ENCODE peak calls at places on chromosome 22, in seven cellular contexts. One of them, this sample, is unnamed.

GRCh38 chr22:46213052-46213451 is 37.0 kb downstream of the CDPF1 start:
- DNase-seq in fibroblast of lung: no peak
- DNase-seq in naive thymus-derived CD4-positive, alpha-beta T cell: no peak
- DNase-seq in esophagus muscularis mucosa: no peak
- DNase-seq in tibial artery: no peak
- DNase-seq in effector memory CD4-positive, alpha-beta T cell: no peak
- DNase-seq in adrenal gland: no peak
- DNase-seq in this sample: no peak

GRCh38 chr22:45916515-45916914 is 60.4 kb downstream of the WNT7B start:
- DNase-seq in naive thymus-derived CD4-positive, alpha-beta T cell: no peak
- DNase-seq in tibial artery: no peak
- DNase-seq in fibroblast of lung: no peak
- DNase-seq in esophagus muscularis mucosa: no peak
- DNase-seq in effector memory CD4-positive, alpha-beta T cell: no peak
- DNase-seq in adrenal gland: no peak
- DNase-seq in this sample: no peak

GRCh38 chr22:37079668-37080171 is 28.2 kb downstream of the KCTD17 start:
- DNase-seq in fibroblast of lung: peak; percentile 9
- DNase-seq in esophagus muscularis mucosa: no peak
- DNase-seq in naive thymus-derived CD4-positive, alpha-beta T cell: peak; percentile 95
- DNase-seq in effector memory CD4-positive, alpha-beta T cell: peak; percentile 77
- DNase-seq in adrenal gland: peak; percentile 23
- DNase-seq in tibial artery: no peak
- DNase-seq in this sample: no peak

GRCh38 chr22:35072939-35073338 is 7.0 kb downstream of the ISX start:
- DNase-seq in adrenal gland: no peak
- DNase-seq in fibroblast of lung: no peak
- DNase-seq in naive thymus-derived CD4-positive, alpha-beta T cell: no peak
- DNase-seq in esophagus muscularis mucosa: no peak
- DNase-seq in tibial artery: no peak
- DNase-seq in effector memory CD4-positive, alpha-beta T cell: no peak
- DNase-seq in this sample: no peak

GRCh38 chr22:21070690-21071615 is 25.2 kb downstream of the LRRC74B start:
- DNase-seq in fibroblast of lung: no peak
- DNase-seq in tibial artery: peak; percentile 53
- DNase-seq in naive thymus-derived CD4-positive, alpha-beta T cell: no peak
- DNase-seq in esophagus muscularis mucosa: no peak
- DNase-seq in effector memory CD4-positive, alpha-beta T cell: no peak
- DNase-seq in adrenal gland: no peak
- DNase-seq in this sample: no peak

GRCh38 chr22:45690008-45690407 is 18.4 kb downstream of the ATXN10 start:
- DNase-seq in fibroblast of lung: no peak
- DNase-seq in naive thymus-derived CD4-positive, alpha-beta T cell: no peak
- DNase-seq in effector memory CD4-positive, alpha-beta T cell: no peak
- DNase-seq in adrenal gland: no peak
- DNase-seq in esophagus muscularis mucosa: no peak
- DNase-seq in tibial artery: no peak
- DNase-seq in this sample: no peak

GRCh38 chr22:24129980-24130379 is 51.3 kb upstream of the SUSD2 start:
- DNase-seq in tibial artery: no peak
- DNase-seq in fibroblast of lung: no peak
- DNase-seq in effector memory CD4-positive, alpha-beta T cell: no peak
- DNase-seq in adrenal gland: no peak
- DNase-seq in esophagus muscularis mucosa: no peak
- DNase-seq in naive thymus-derived CD4-positive, alpha-beta T cell: no peak
- DNase-seq in this sample: no peak

GRCh38 chr22:24046024-24046423 is 34.9 kb downstream of the CABIN1 start:
- DNase-seq in tibial artery: no peak
- DNase-seq in fibroblast of lung: peak; percentile 11
- DNase-seq in adrenal gland: no peak
- DNase-seq in naive thymus-derived CD4-positive, alpha-beta T cell: no peak
- DNase-seq in effector memory CD4-positive, alpha-beta T cell: no peak
- DNase-seq in esophagus muscularis mucosa: no peak
- DNase-seq in this sample: no peak

GRCh38 chr22:49878206-49878605 is 24.6 kb downstream of the ZBED4 start:
- DNase-seq in esophagus muscularis mucosa: no peak
- DNase-seq in fibroblast of lung: no peak
- DNase-seq in tibial artery: no peak
- DNase-seq in effector memory CD4-positive, alpha-beta T cell: no peak
- DNase-seq in adrenal gland: no peak
- DNase-seq in naive thymus-derived CD4-positive, alpha-beta T cell: no peak
- DNase-seq in this sample: no peak

GRCh38 chr22:21947040-21948014 is 5.3 kb downstream of the PPM1F start:
- DNase-seq in naive thymus-derived CD4-positive, alpha-beta T cell: no peak
- DNase-seq in adrenal gland: no peak
- DNase-seq in effector memory CD4-positive, alpha-beta T cell: no peak
- DNase-seq in esophagus muscularis mucosa: no peak
- DNase-seq in tibial artery: no peak
- DNase-seq in fibroblast of lung: peak; percentile 61
- DNase-seq in this sample: no peak

GRCh38 chr22:50585781-50586180 is 3.1 kb upstream of the CHKB start:
- DNase-seq in fibroblast of lung: no peak
- DNase-seq in naive thymus-derived CD4-positive, alpha-beta T cell: no peak
- DNase-seq in effector memory CD4-positive, alpha-beta T cell: no peak
- DNase-seq in adrenal gland: no peak
- DNase-seq in esophagus muscularis mucosa: no peak
- DNase-seq in tibial artery: no peak
- DNase-seq in this sample: no peak

GRCh38 chr22:45804986-45805325 is 133.3 kb downstream of the ATXN10 start:
- DNase-seq in adrenal gland: no peak
- DNase-seq in esophagus muscularis mucosa: no peak
- DNase-seq in effector memory CD4-positive, alpha-beta T cell: no peak
- DNase-seq in tibial artery: no peak
- DNase-seq in fibroblast of lung: peak; percentile 97
- DNase-seq in naive thymus-derived CD4-positive, alpha-beta T cell: no peak
- DNase-seq in this sample: peak; percentile 59

GRCh38 chr22:44396021-44396726 is 83.4 kb upstream of the SHISAL1 start:
- DNase-seq in fibroblast of lung: no peak
- DNase-seq in effector memory CD4-positive, alpha-beta T cell: no peak
- DNase-seq in adrenal gland: no peak
- DNase-seq in naive thymus-derived CD4-positive, alpha-beta T cell: no peak
- DNase-seq in tibial artery: peak; percentile 34
- DNase-seq in esophagus muscularis mucosa: no peak
- DNase-seq in this sample: no peak

GRCh38 chr22:49483946-49484345 is 343.7 kb downstream of the BRD1 start:
- DNase-seq in adrenal gland: no peak
- DNase-seq in tibial artery: no peak
- DNase-seq in naive thymus-derived CD4-positive, alpha-beta T cell: no peak
- DNase-seq in fibroblast of lung: no peak
- DNase-seq in esophagus muscularis mucosa: no peak
- DNase-seq in effector memory CD4-positive, alpha-beta T cell: no peak
- DNase-seq in this sample: no peak

GRCh38 chr22:20909543-20910303 is 7.5 kb upstream of the CRKL start:
- DNase-seq in esophagus muscularis mucosa: no peak
- DNase-seq in naive thymus-derived CD4-positive, alpha-beta T cell: no peak
- DNase-seq in adrenal gland: no peak
- DNase-seq in fibroblast of lung: no peak
- DNase-seq in tibial artery: no peak
- DNase-seq in effector memory CD4-positive, alpha-beta T cell: no peak
- DNase-seq in this sample: no peak

GRCh38 chr22:28001171-28001835 is 82.2 kb upstream of the PITPNB start:
- DNase-seq in esophagus muscularis mucosa: no peak
- DNase-seq in fibroblast of lung: no peak
- DNase-seq in naive thymus-derived CD4-positive, alpha-beta T cell: no peak
- DNase-seq in effector memory CD4-positive, alpha-beta T cell: no peak
- DNase-seq in adrenal gland: no peak
- DNase-seq in tibial artery: no peak
- DNase-seq in this sample: no peak

GRCh38 chr22:40862013-40862412 is at the start of gene DNAJB7:
- DNase-seq in esophagus muscularis mucosa: no peak
- DNase-seq in naive thymus-derived CD4-positive, alpha-beta T cell: no peak
- DNase-seq in effector memory CD4-positive, alpha-beta T cell: no peak
- DNase-seq in fibroblast of lung: no peak
- DNase-seq in tibial artery: no peak
- DNase-seq in adrenal gland: no peak
- DNase-seq in this sample: no peak

GRCh38 chr22:46908641-46909107 is 146.2 kb downstream of the TBC1D22A start:
- DNase-seq in esophagus muscularis mucosa: no peak
- DNase-seq in effector memory CD4-positive, alpha-beta T cell: no peak
- DNase-seq in naive thymus-derived CD4-positive, alpha-beta T cell: no peak
- DNase-seq in adrenal gland: no peak
- DNase-seq in fibroblast of lung: no peak
- DNase-seq in tibial artery: no peak
- DNase-seq in this sample: no peak

GRCh38 chr22:21051145-21051835 is 5.5 kb downstream of the LRRC74B start:
- DNase-seq in fibroblast of lung: no peak
- DNase-seq in adrenal gland: no peak
- DNase-seq in tibial artery: no peak
- DNase-seq in esophagus muscularis mucosa: no peak
- DNase-seq in effector memory CD4-positive, alpha-beta T cell: no peak
- DNase-seq in naive thymus-derived CD4-positive, alpha-beta T cell: no peak
- DNase-seq in this sample: no peak

GRCh38 chr22:42814215-42814614 is 42.9 kb downstream of the ARFGAP3 start:
- DNase-seq in naive thymus-derived CD4-positive, alpha-beta T cell: no peak
- DNase-seq in esophagus muscularis mucosa: no peak
- DNase-seq in tibial artery: no peak
- DNase-seq in effector memory CD4-positive, alpha-beta T cell: no peak
- DNase-seq in fibroblast of lung: no peak
- DNase-seq in adrenal gland: no peak
- DNase-seq in this sample: peak; percentile 71
- H3K27ac ChIP-seq in naive thymus-derived CD4-positive, alpha-beta T cell: no peak overlapping the region
- H3K27ac ChIP-seq in esophagus muscularis mucosa: no peak overlapping the region
- H3K27ac ChIP-seq in tibial artery: no peak overlapping the region
- H3K27ac ChIP-seq in effector memory CD4-positive, alpha-beta T cell: no peak overlapping the region
- H3K27ac ChIP-seq in fibroblast of lung: no peak overlapping the region
- H3K27ac ChIP-seq in adrenal gland: no peak overlapping the region
- H3K27ac ChIP-seq in this sample: no peak overlapping the region

DNA sequence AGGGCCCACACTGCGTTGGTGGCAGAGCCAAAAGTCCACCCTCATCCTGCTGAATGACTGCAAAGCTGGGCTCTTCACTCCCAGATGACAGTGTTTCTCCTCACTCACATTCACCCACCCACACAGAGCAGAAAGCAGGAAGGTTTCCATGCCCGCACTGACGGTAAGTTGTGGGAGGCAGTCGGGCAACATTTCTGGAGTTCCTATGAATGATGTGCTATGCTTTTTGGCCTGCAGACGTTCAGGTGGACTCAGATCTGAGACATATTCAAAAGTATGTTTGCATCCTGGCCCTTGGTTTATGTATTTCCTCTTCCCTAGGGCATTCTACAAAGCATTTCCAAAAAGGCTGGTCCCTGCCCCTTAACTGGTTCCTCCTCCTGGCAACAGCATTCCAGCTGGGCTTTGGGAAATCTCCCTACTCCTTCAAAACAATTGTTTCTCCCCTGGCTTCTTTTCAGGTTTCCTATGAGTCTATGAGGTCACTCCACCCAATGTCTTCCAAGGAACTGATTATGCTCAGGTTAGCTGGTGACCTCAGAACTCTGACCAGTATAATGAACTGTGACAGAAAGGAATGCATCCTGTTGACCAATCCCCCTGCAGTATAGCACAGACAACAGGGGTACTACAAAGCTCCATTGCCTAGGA is 36.4 kb downstream of the PACSIN2 start:
- DNase-seq in esophagus muscularis mucosa: no peak
- DNase-seq in tibial artery: no peak
- DNase-seq in effector memory CD4-positive, alpha-beta T cell: no peak
- DNase-seq in naive thymus-derived CD4-positive, alpha-beta T cell: no peak
- DNase-seq in adrenal gland: no peak
- DNase-seq in fibroblast of lung: no peak
- DNase-seq in this sample: no peak
- H3K27ac ChIP-seq in esophagus muscularis mucosa: peak overlapping the region; percentile 60
- H3K27ac ChIP-seq in tibial artery: peak overlapping the region; percentile 21
- H3K27ac ChIP-seq in effector memory CD4-positive, alpha-beta T cell: no peak overlapping the region
- H3K27ac ChIP-seq in naive thymus-derived CD4-positive, alpha-beta T cell: no peak overlapping the region
- H3K27ac ChIP-seq in adrenal gland: peak overlapping the region; percentile 23
- H3K27ac ChIP-seq in fibroblast of lung: peak overlapping the region; percentile 13
- H3K27ac ChIP-seq in this sample: no peak overlapping the region

DNA sequence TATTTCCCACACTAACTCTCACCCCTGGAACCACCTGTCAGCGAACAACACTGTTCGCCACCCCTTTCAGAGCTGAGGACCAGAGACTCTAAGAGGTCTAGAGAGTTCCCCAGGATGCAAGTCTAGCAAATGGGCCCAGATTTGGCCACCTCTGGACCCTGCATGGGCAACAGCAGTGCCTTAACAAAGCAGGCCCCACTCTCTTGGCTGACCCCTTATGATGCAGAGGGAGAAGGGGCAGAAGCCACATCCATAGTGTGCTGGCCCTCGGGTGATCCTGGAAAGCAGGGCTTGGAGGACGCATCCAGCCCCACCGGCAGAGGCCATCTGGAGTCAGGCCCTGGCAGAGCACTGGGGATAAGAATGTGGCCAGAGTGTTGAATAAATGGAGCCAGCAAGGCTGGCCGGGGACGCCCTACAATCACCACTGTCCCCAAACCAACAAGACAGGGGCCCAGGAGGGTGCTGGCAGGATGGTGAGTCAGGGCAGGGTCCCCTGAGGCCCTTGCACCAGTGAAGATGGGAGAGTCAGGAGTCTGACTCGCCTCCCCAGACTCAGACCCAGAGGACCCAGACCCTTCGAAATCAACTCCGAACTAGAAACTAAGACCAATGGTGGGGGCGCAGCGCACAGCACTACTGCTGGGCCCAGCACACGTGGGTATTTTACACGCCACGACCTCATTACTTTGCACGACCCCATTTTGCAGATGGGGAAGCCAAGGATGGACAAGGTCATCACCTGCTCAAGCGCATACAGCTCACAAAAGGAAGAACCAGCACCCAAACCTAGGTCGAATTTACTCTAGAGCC is 6.5 kb downstream of the CSNK1E start:
- DNase-seq in tibial artery: peak; percentile 80
- DNase-seq in naive thymus-derived CD4-positive, alpha-beta T cell: no peak
- DNase-seq in fibroblast of lung: no peak
- DNase-seq in adrenal gland: no peak
- DNase-seq in esophagus muscularis mucosa: no peak
- DNase-seq in effector memory CD4-positive, alpha-beta T cell: no peak
- DNase-seq in this sample: no peak
- H3K27ac ChIP-seq in tibial artery: peak overlapping the region; percentile 100
- H3K27ac ChIP-seq in naive thymus-derived CD4-positive, alpha-beta T cell: no peak overlapping the region
- H3K27ac ChIP-seq in fibroblast of lung: peak overlapping the region; percentile 75
- H3K27ac ChIP-seq in adrenal gland: peak overlapping the region; percentile 47
- H3K27ac ChIP-seq in esophagus muscularis mucosa: peak overlapping the region; percentile 99
- H3K27ac ChIP-seq in effector memory CD4-positive, alpha-beta T cell: no peak overlapping the region
- H3K27ac ChIP-seq in this sample: no peak overlapping the region

GRCh38 chr22:41870786-41871185 is 37.9 kb downstream of the SREBF2 start:
- DNase-seq in tibial artery: no peak
- DNase-seq in esophagus muscularis mucosa: no peak
- DNase-seq in naive thymus-derived CD4-positive, alpha-beta T cell: no peak
- DNase-seq in fibroblast of lung: no peak
- DNase-seq in adrenal gland: no peak
- DNase-seq in effector memory CD4-positive, alpha-beta T cell: no peak
- DNase-seq in this sample: no peak

GRCh38 chr22:41874090-41874489 is 40.8 kb downstream of the SHISA8 start:
- DNase-seq in adrenal gland: no peak
- DNase-seq in effector memory CD4-positive, alpha-beta T cell: no peak
- DNase-seq in esophagus muscularis mucosa: no peak
- DNase-seq in naive thymus-derived CD4-positive, alpha-beta T cell: no peak
- DNase-seq in tibial artery: no peak
- DNase-seq in fibroblast of lung: no peak
- DNase-seq in this sample: no peak

GRCh38 chr22:41875531-41876242 is 39.2 kb downstream of the SHISA8 start:
- DNase-seq in naive thymus-derived CD4-positive, alpha-beta T cell: no peak
- DNase-seq in adrenal gland: peak; percentile 62
- DNase-seq in fibroblast of lung: no peak
- DNase-seq in tibial artery: no peak
- DNase-seq in effector memory CD4-positive, alpha-beta T cell: no peak
- DNase-seq in esophagus muscularis mucosa: no peak
- DNase-seq in this sample: no peak

GRCh38 chr22:41876275-41876674 is 38.6 kb downstream of the SHISA8 start:
- DNase-seq in naive thymus-derived CD4-positive, alpha-beta T cell: no peak
- DNase-seq in adrenal gland: no peak
- DNase-seq in tibial artery: no peak
- DNase-seq in effector memory CD4-positive, alpha-beta T cell: no peak
- DNase-seq in fibroblast of lung: peak; percentile 24
- DNase-seq in esophagus muscularis mucosa: no peak
- DNase-seq in this sample: no peak

GRCh38 chr22:41873391-41873790 is 40.5 kb downstream of the SREBF2 start:
- DNase-seq in tibial artery: no peak
- DNase-seq in effector memory CD4-positive, alpha-beta T cell: no peak
- DNase-seq in esophagus muscularis mucosa: no peak
- DNase-seq in naive thymus-derived CD4-positive, alpha-beta T cell: peak; percentile 60
- DNase-seq in adrenal gland: no peak
- DNase-seq in fibroblast of lung: no peak
- DNase-seq in this sample: no peak
- H3K27ac ChIP-seq in tibial artery: no peak overlapping the region
- H3K27ac ChIP-seq in effector memory CD4-positive, alpha-beta T cell: no peak overlapping the region
- H3K27ac ChIP-seq in esophagus muscularis mucosa: no peak overlapping the region
- H3K27ac ChIP-seq in naive thymus-derived CD4-positive, alpha-beta T cell: peak overlapping the region; percentile 54
- H3K27ac ChIP-seq in adrenal gland: no peak overlapping the region
- H3K27ac ChIP-seq in fibroblast of lung: no peak overlapping the region
- H3K27ac ChIP-seq in this sample: no peak overlapping the region

This sample was measured in SJCRH30.